ENCODE peak calls at places on chromosome 14, in ten cellular contexts. L is body of pancreas; U is upper lobe of left lung; R is HCT116; G is RWPE2; B is psoas muscle; Z is tibial nerve; E is left lung; M is CD8-positive, alpha-beta T cell; P is transverse colon. V is an unnamed sample.

GRCh38 chr14:63344336-63344735 is 25.6 kb upstream of the GPHB5 start:
- DNase-seq in L (no peak), U (no peak), R (no peak), G (no peak), B (no peak), Z (no peak), E (no peak), M (no peak), P (no peak), V (no peak)

GRCh38 chr14:29927596-29928341 is at the start of gene PRKD1:
- DNase-seq in L (peak; percentile 69), U (peak; percentile 93), R (no peak), G (peak; percentile 60), B (peak; percentile 74), Z (peak; percentile 28), E (peak; percentile 67), M (no peak), P (peak; percentile 51), V (peak; percentile 8)

GRCh38 chr14:96574633-96575191 is 72.5 kb downstream of the PAPOLA start:
- DNase-seq in L (no peak), U (no peak), R (no peak), G (no peak), B (no peak), Z (no peak), E (no peak), M (no peak), P (no peak), V (peak; percentile 82)

GRCh38 chr14:55142466-55142865 is 13.4 kb downstream of the LGALS3 start:
- DNase-seq in L (no peak), U (no peak), R (no peak), G (no peak), B (no peak), Z (no peak), E (no peak), M (no peak), P (no peak), V (no peak)

GRCh38 chr14:94143239-94143638 is 13.8 kb upstream of the IFI27L2 start:
- DNase-seq in L (no peak), U (no peak), R (peak; percentile 29), G (no peak), B (no peak), Z (no peak), E (no peak), M (no peak), P (no peak), V (no peak)

GRCh38 chr14:58628381-58628780 is 9.4 kb upstream of the DACT1 start:
- DNase-seq in L (no peak), U (no peak), R (no peak), G (no peak), B (no peak), Z (no peak), E (no peak), M (no peak), P (no peak), V (no peak)

GRCh38 chr14:93643676-93644075 is 144.6 kb downstream of the PRIMA1 start:
- DNase-seq in L (no peak), U (no peak), R (no peak), G (no peak), B (no peak), Z (no peak), E (no peak), M (no peak), P (no peak), V (no peak)

GRCh38 chr14:68820999-68821683 is 28.3 kb upstream of the ZFP36L1 start:
- DNase-seq in L (no peak), U (peak; percentile 78), R (no peak), G (peak; percentile 73), B (no peak), Z (no peak), E (no peak), M (no peak), P (no peak), V (no peak)

GRCh38 chr14:64790478-64790877 is 86.3 kb downstream of the PLEKHG3 start:
- DNase-seq in L (no peak), U (no peak), R (no peak), G (no peak), B (no peak), Z (no peak), E (no peak), M (no peak), P (no peak), V (no peak)

GRCh38 chr14:75198291-75198933 is 22.0 kb upstream of the TMED10 start:
- DNase-seq in L (peak; percentile 55), U (peak; percentile 57), R (no peak), G (no peak), B (peak; percentile 69), Z (no peak), E (no peak), M (no peak), P (peak; percentile 36), V (no peak)

GRCh38 chr14:35506927-35507326 is 27.0 kb upstream of the INSM2 start:
- DNase-seq in L (no peak), U (no peak), R (no peak), G (no peak), B (no peak), Z (no peak), E (no peak), M (no peak), P (no peak), V (peak; percentile 22)

GRCh38 chr14:53517276-53517960 is 364.3 kb upstream of the DDHD1 start:
- DNase-seq in L (no peak), U (no peak), R (no peak), G (no peak), B (no peak), Z (no peak), E (no peak), M (no peak), P (no peak), V (no peak)

GRCh38 chr14:55749201-55749812 is 169.3 kb downstream of the KTN1 start:
- DNase-seq in L (no peak), U (no peak), R (no peak), G (no peak), B (no peak), Z (no peak), E (no peak), M (no peak), P (no peak), V (peak; percentile 35)

DNA sequence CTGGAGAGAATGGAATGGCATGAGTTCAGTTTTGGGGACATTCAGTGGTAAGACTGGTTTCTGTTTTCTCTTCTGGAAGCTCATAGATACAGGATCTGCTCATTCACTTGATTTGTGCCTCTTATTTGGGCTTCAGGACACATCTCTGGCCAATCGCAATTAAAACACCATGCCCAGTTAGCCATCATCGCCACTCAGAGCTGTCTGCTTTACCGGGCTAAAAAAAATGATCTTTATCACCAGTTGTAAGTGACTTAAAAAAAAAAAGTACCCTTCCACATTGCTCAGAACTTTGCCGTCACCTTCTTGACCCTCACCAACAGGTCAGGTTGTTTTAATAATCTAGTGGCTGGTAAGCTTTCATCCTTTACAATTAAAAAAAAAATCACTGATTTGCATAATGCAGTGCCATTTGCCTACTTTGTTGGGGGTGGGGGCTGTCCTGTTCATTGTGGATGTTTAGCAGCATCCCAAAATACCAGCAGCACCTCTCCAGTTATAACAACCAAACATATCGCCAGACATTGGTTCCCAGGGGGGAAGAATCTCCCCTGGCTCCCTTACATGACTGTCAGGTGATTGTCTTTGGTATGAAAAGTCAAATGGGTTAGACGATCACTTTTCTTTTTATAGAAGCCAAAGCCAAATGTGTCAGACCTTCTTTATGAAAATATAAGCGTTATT is 150.1 kb downstream of the PRKCH start:
- DNase-seq in L (no peak), U (no peak), R (no peak), G (no peak), B (no peak), Z (no peak), E (no peak), M (no peak), P (no peak), V (no peak)
- H3K4me1 ChIP-seq in L (peaks cover 12% of the 10 kb centered on the region), U (peaks cover 85% of the 10 kb centered on the region), R (peaks cover 19% of the 10 kb centered on the region), G (peaks cover 77% of the 10 kb centered on the region), B (peaks cover 29% of the 10 kb centered on the region), Z (no peaks in the 10 kb centered on the region), E (peaks cover 98% of the 10 kb centered on the region), M (peaks cover 91% of the 10 kb centered on the region), P (peaks cover 32% of the 10 kb centered on the region), V (peaks cover 23% of the 10 kb centered on the region)

GRCh38 chr14:91415794-91416743 is 1.6 kb downstream of the CCDC88C start:
- DNase-seq in L (no peak), U (no peak), R (no peak), G (no peak), B (no peak), Z (no peak), E (no peak), M (no peak), P (peak; percentile 67), V (peak; percentile 74)

GRCh38 chr14:91416744-91417133 is 881 bp downstream of the CCDC88C start:
- DNase-seq in L (peak; percentile 33), U (no peak), R (no peak), G (no peak), B (no peak), Z (no peak), E (no peak), M (no peak), P (peak; percentile 52), V (no peak)

GRCh38 chr14:91418387-91419043 is 895 bp upstream of the CCDC88C start:
- DNase-seq in L (peak; percentile 74), U (peak; percentile 93), R (peak; percentile 42), G (peak; percentile 76), B (peak; percentile 76), Z (peak; percentile 31), E (peak; percentile 75), M (peak; percentile 77), P (peak; percentile 81), V (peak; percentile 57)

GRCh38 chr14:91417983-91418386 is 365 bp upstream of the CCDC88C start:
- DNase-seq in L (peak; percentile 46), U (peak; percentile 93), R (peak; percentile 32), G (no peak), B (peak; percentile 58), Z (no peak), E (no peak), M (peak; percentile 59), P (peak; percentile 58), V (no peak)

GRCh38 chr14:91417134-91417982 is at the start of gene CCDC88C:
- DNase-seq in L (peak; percentile 76), U (peak; percentile 95), R (peak; percentile 22), G (no peak), B (peak; percentile 65), Z (no peak), E (peak; percentile 73), M (peak; percentile 69), P (peak; percentile 82), V (no peak)
- TF ChIP-seq CTCF in L (no peak), U (no peak), R (no peak), G (no peak), B (no peak), Z (no peak), E (no peak), M (no peak), P (no peak), V (peak; percentile 25)

DNA sequence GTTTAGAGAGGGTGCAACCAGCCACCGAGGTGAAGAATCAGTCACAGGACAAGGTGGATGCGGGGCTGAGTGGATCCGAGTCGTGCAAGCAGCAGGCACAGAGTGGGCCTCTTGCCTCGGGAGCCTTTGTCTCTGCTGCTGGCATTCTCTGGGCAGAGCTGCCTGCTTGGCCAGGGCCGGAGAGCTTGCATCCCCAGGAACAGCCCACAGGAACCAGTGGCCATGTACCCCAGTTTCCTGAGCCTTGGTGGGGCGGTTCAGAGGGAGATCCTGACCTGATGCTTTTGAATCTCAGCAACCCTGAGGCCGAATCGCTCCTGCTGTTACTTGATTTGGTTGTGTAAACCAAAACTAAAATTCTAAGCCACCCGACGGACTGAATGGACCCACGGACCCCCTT is 50.1 kb upstream of the EIF5 start:
- DNase-seq in L (no peak), U (peak; percentile 33), R (no peak), G (no peak), B (no peak), Z (no peak), E (no peak), M (no peak), P (no peak), V (no peak)
- H3K27ac ChIP-seq in L (no peak overlapping the region), U (no peak overlapping the region), R (no peak overlapping the region), G (no peak overlapping the region), B (no peak overlapping the region), Z (no peak overlapping the region), E (no peak overlapping the region), M (no peak overlapping the region), P (no peak overlapping the region), V (no peak overlapping the region)

GRCh38 chr14:101325319-101325718 is 236.0 kb upstream of the DIO3 start:
- DNase-seq in L (no peak), U (no peak), R (no peak), G (no peak), B (no peak), Z (no peak), E (no peak), M (no peak), P (no peak), V (no peak)
- H3K4me1 ChIP-seq in L (peaks cover 14% of the 10 kb centered on the region), U (no peaks in the 10 kb centered on the region), R (no peaks in the 10 kb centered on the region), G (no peaks in the 10 kb centered on the region), B (no peaks in the 10 kb centered on the region), Z (no peaks in the 10 kb centered on the region), E (no peaks in the 10 kb centered on the region), M (no peaks in the 10 kb centered on the region), P (peaks cover under 1% of the 10 kb centered on the region), V (no peaks in the 10 kb centered on the region)

V was measured in foreskin keratinocyte.